ENCODE peak calls at places on chromosomes 16 and 17, in nine cellular contexts. J, K, W, F, D, A, M, U and Y are unnamed samples.

GRCh38 chr17:57940653-57941329 is 14.4 kb downstream of the CUEDC1 start:
- ATAC-seq in J (peak), M (peak), F (no peak), W (peak), D (peak), A (no peak), U (peak), K (peak), Y (peak)

GRCh38 chr17:65530985-65531507 is 30.4 kb downstream of the AXIN2 start:
- ATAC-seq in W (no peak), D (no peak), U (peak), K (no peak), F (no peak), M (peak), A (peak), J (peak), Y (peak)

GRCh38 chr17:74307984-74308773 is 17.8 kb upstream of the KIF19 start:
- ATAC-seq in A (no peak), D (no peak), J (peak), K (no peak), M (peak), W (no peak), U (peak), F (no peak), Y (no peak)

GRCh38 chr17:75142236-75142971 is 10.9 kb upstream of the NT5C start:
- ATAC-seq in A (no peak), U (no peak), M (no peak), J (no peak), W (no peak), K (no peak), D (no peak), F (no peak), Y (no peak)

GRCh38 chr16:508884-509736 is 18.4 kb upstream of the CAPN15 start:
- ATAC-seq in W (no peak), A (no peak), U (peak), K (no peak), M (no peak), D (no peak), F (no peak), J (peak), Y (no peak)

GRCh38 chr16:19329932-19330331 is 44.4 kb downstream of the CLEC19A start:
- ATAC-seq in F (no peak), K (no peak), D (no peak), A (no peak), W (no peak), U (no peak), J (no peak), M (no peak), Y (no peak)

GRCh38 chr17:61397086-61397842 is 2.4 kb upstream of the TBX2 start:
- ATAC-seq in A (no peak), D (no peak), F (no peak), J (peak), W (no peak), K (no peak), M (peak), U (peak), Y (no peak)

GRCh38 chr16:73420244-73421040 is 372.5 kb upstream of the ZFHX3 start:
- ATAC-seq in K (no peak), U (no peak), A (no peak), J (no peak), F (no peak), D (no peak), M (no peak), W (no peak), Y (no peak)

GRCh38 chr17:59668816-59669215 is 38.4 kb downstream of the PTRH2 start:
- ATAC-seq in K (no peak), F (no peak), J (peak), W (no peak), M (no peak), U (no peak), D (no peak), A (peak), Y (no peak)

GRCh38 chr16:84068783-84069464 is 26.3 kb upstream of the SLC38A8 start:
- ATAC-seq in A (no peak), K (no peak), J (no peak), F (no peak), U (no peak), W (no peak), M (peak), D (no peak), Y (no peak)

GRCh38 chr16:87276926-87277325 is 40.3 kb downstream of the C16orf95 start:
- ATAC-seq in F (no peak), J (no peak), U (no peak), K (no peak), M (no peak), D (no peak), W (no peak), A (no peak), Y (no peak)

GRCh38 chr16:80627108-80627507 is 86.3 kb downstream of the DYNLRB2 start:
- ATAC-seq in W (no peak), A (no peak), U (no peak), D (peak), J (no peak), K (peak), F (no peak), M (no peak), Y (no peak)

GRCh38 chr16:2745116-2745890 is 7.1 kb upstream of the SRRM2 start:
- ATAC-seq in A (no peak), D (no peak), M (no peak), K (no peak), J (no peak), W (no peak), F (no peak), U (no peak), Y (no peak)

GRCh38 chr17:80708497-80708896 is 163.9 kb downstream of the RPTOR start:
- ATAC-seq in D (no peak), K (no peak), U (no peak), F (peak), W (peak), J (no peak), A (no peak), M (no peak), Y (no peak)

GRCh38 chr16:75452464-75453190 is 11.9 kb downstream of the TMEM170A start:
- ATAC-seq in J (peak), A (no peak), M (peak), F (no peak), U (peak), W (no peak), K (no peak), D (no peak), Y (no peak)

GRCh38 chr17:55561973-55562495 is 50.8 kb upstream of the SMIM36 start:
- ATAC-seq in M (no peak), K (no peak), W (no peak), U (no peak), D (peak), F (no peak), A (no peak), J (no peak), Y (no peak)

GRCh38 chr17:79891113-79891730 is 52.0 kb upstream of the CBX4 start:
- ATAC-seq in D (no peak), K (no peak), W (no peak), A (no peak), U (no peak), J (no peak), M (no peak), F (no peak), Y (no peak)

GRCh38 chr17:65697661-65698060 is 136.2 kb upstream of the AXIN2 start:
- ATAC-seq in D (no peak), A (no peak), F (no peak), U (no peak), J (no peak), K (no peak), M (no peak), W (no peak), Y (no peak)

GRCh38 chr16:18983565-18984424 is at the start of gene TMC7:
- ATAC-seq in A (no peak), D (peak), M (peak), U (peak), F (no peak), J (peak), K (no peak), W (peak), Y (peak)

GRCh38 chr17:40019140-40019991 is 4.1 kb downstream of the CSF3 start:
- ATAC-seq in M (peak), W (no peak), A (no peak), F (no peak), D (no peak), K (no peak), U (no peak), J (no peak), Y (peak)

GRCh38 chr17:80605326-80606066 is 60.9 kb downstream of the RPTOR start:
- ATAC-seq in J (no peak), K (peak), D (peak), M (no peak), W (peak), A (no peak), F (peak), U (no peak), Y (no peak)

GRCh38 chr17:51668155-51668962 is 408.0 kb downstream of the UTP18 start:
- ATAC-seq in U (no peak), W (no peak), D (no peak), J (no peak), M (no peak), A (no peak), F (no peak), K (no peak), Y (no peak)

GRCh38 chr17:70668938-70669778 is 499.8 kb downstream of the KCNJ2 start:
- ATAC-seq in M (no peak), J (no peak), F (no peak), A (no peak), U (no peak), W (no peak), D (no peak), K (no peak), Y (no peak)

GRCh38 chr17:39225308-39225973 is at the start of gene STAC2:
- ATAC-seq in J (peak), M (no peak), A (no peak), K (no peak), D (peak), W (peak), U (no peak), F (peak), Y (no peak)

GRCh38 chr17:77280304-77280910 is 139.6 kb downstream of the SEC14L1 start:
- ATAC-seq in W (no peak), D (peak), J (no peak), F (peak), U (no peak), M (no peak), K (no peak), A (no peak), Y (peak)

GRCh38 chr16:72013389-72013788 is 4.8 kb downstream of the DHODH start:
- ATAC-seq in J (no peak), U (no peak), K (no peak), A (no peak), M (no peak), D (no peak), W (no peak), F (no peak), Y (no peak)

GRCh38 chr17:38815576-38816193 is 9.4 kb downstream of the CWC25 start:
- ATAC-seq in M (no peak), D (peak), W (peak), K (peak), A (no peak), U (no peak), J (no peak), F (peak), Y (no peak)

GRCh38 chr17:44722254-44722653 is 13.8 kb downstream of the DBF4B start:
- ATAC-seq in K (no peak), M (no peak), U (no peak), W (no peak), J (no peak), A (no peak), F (no peak), D (no peak), Y (no peak)

GRCh38 chr17:53142890-53143289 is 679.8 kb upstream of the KIF2B start:
- ATAC-seq in J (no peak), A (no peak), W (no peak), U (no peak), D (no peak), K (no peak), F (no peak), M (no peak), Y (no peak)

GRCh38 chr17:77304746-77305473 is 164.1 kb downstream of the SEC14L1 start:
- ATAC-seq in U (no peak), F (no peak), K (peak), A (no peak), J (no peak), D (no peak), W (no peak), M (no peak), Y (no peak)

GRCh38 chr17:1179112-1179634 is 608 bp downstream of the ABR start:
- ATAC-seq in M (peak), K (no peak), D (no peak), A (no peak), F (no peak), U (peak), W (peak), J (peak), Y (no peak)

GRCh38 chr16:11145173-11145820 is 110.7 kb downstream of the SOCS1 start:
- ATAC-seq in W (no peak), M (peak), F (no peak), A (no peak), K (no peak), U (peak), J (peak), D (no peak), Y (peak)

GRCh38 chr16:27346818-27347217 is 33.0 kb downstream of the IL4R start:
- ATAC-seq in M (peak), F (peak), D (no peak), W (no peak), U (peak), J (no peak), A (no peak), K (no peak), Y (no peak)

GRCh38 chr16:80611171-80611929 is 70.6 kb downstream of the DYNLRB2 start:
- ATAC-seq in U (no peak), J (no peak), D (no peak), A (no peak), W (no peak), F (no peak), K (no peak), M (no peak), Y (no peak)

GRCh38 chr17:79008666-79009387 is 737 bp downstream of the CANT1 start:
- ATAC-seq in K (peak), U (peak), W (peak), D (peak), A (no peak), J (no peak), F (no peak), M (no peak), Y (peak)

GRCh38 chr16:56832768-56833167 is 32.2 kb upstream of the SLC12A3 start:
- ATAC-seq in M (no peak), K (no peak), D (peak), A (no peak), U (no peak), J (no peak), W (no peak), F (no peak), Y (no peak)

GRCh38 chr17:47203984-47204721 is 5.0 kb upstream of the MYL4 start:
- ATAC-seq in J (no peak), A (no peak), D (peak), K (peak), M (no peak), U (no peak), W (peak), F (peak), Y (no peak)